ENCODE peak calls at places on chromosomes 1 and 21, in seven cellular contexts. One of them, this sample, is unnamed.

GRCh38 chr1:190179817-190180216 is 297.8 kb downstream of the BRINP3 start:
- DNase-seq in cardiac muscle cell: peak
- DNase-seq in heart left ventricle: no peak
- DNase-seq in T-cell: no peak
- DNase-seq in NCI-H1105 treated with DMSO at 0.1 percent for 48 hours: no peak
- DNase-seq in LHCN-M2: peak
- DNase-seq in WTC11: no peak
- DNase-seq in this sample: no peak

GRCh38 chr1:230682882-230683610 is 30.9 kb downstream of the AGT start:
- DNase-seq in cardiac muscle cell: peak
- DNase-seq in heart left ventricle: no peak
- DNase-seq in T-cell: no peak
- DNase-seq in NCI-H1105 treated with DMSO at 0.1 percent for 48 hours: no peak
- DNase-seq in LHCN-M2: peak
- DNase-seq in WTC11: no peak
- DNase-seq in this sample: no peak

GRCh38 chr1:225769687-225770086 is 7.9 kb upstream of the SRP9 start:
- DNase-seq in cardiac muscle cell: no peak
- DNase-seq in heart left ventricle: no peak
- DNase-seq in T-cell: no peak
- DNase-seq in NCI-H1105 treated with DMSO at 0.1 percent for 48 hours: no peak
- DNase-seq in LHCN-M2: no peak
- DNase-seq in WTC11: no peak
- DNase-seq in this sample: no peak

GRCh38 chr1:72007312-72007711 is 275.0 kb downstream of the NEGR1 start:
- DNase-seq in cardiac muscle cell: no peak
- DNase-seq in heart left ventricle: no peak
- DNase-seq in T-cell: no peak
- DNase-seq in NCI-H1105 treated with DMSO at 0.1 percent for 48 hours: no peak
- DNase-seq in LHCN-M2: no peak
- DNase-seq in WTC11: no peak
- DNase-seq in this sample: no peak

GRCh38 chr1:74673351-74674111 is at the start of gene ERICH3:
- DNase-seq in cardiac muscle cell: peak
- DNase-seq in heart left ventricle: peak
- DNase-seq in T-cell: no peak
- DNase-seq in NCI-H1105 treated with DMSO at 0.1 percent for 48 hours: peak
- DNase-seq in LHCN-M2: no peak
- DNase-seq in WTC11: peak
- DNase-seq in this sample: peak

GRCh38 chr1:112172294-112172882 is 182.9 kb upstream of the KCND3 start:
- DNase-seq in cardiac muscle cell: peak
- DNase-seq in heart left ventricle: no peak
- DNase-seq in T-cell: no peak
- DNase-seq in NCI-H1105 treated with DMSO at 0.1 percent for 48 hours: no peak
- DNase-seq in LHCN-M2: peak
- DNase-seq in WTC11: peak
- DNase-seq in this sample: no peak

GRCh38 chr1:175471039-175471800 is 272.2 kb downstream of the TNR start:
- DNase-seq in cardiac muscle cell: peak
- DNase-seq in heart left ventricle: no peak
- DNase-seq in T-cell: no peak
- DNase-seq in NCI-H1105 treated with DMSO at 0.1 percent for 48 hours: no peak
- DNase-seq in LHCN-M2: no peak
- DNase-seq in WTC11: no peak
- DNase-seq in this sample: no peak

GRCh38 chr1:99682291-99682751 is 36.4 kb downstream of the PALMD start:
- DNase-seq in cardiac muscle cell: peak
- DNase-seq in heart left ventricle: no peak
- DNase-seq in T-cell: no peak
- DNase-seq in NCI-H1105 treated with DMSO at 0.1 percent for 48 hours: no peak
- DNase-seq in LHCN-M2: peak
- DNase-seq in WTC11: no peak
- DNase-seq in this sample: no peak

GRCh38 chr1:42966688-42967609 is 8.3 kb upstream of the SLC2A1 start:
- DNase-seq in cardiac muscle cell: peak
- DNase-seq in heart left ventricle: no peak
- DNase-seq in T-cell: no peak
- DNase-seq in NCI-H1105 treated with DMSO at 0.1 percent for 48 hours: peak
- DNase-seq in LHCN-M2: peak
- DNase-seq in WTC11: peak
- DNase-seq in this sample: no peak

GRCh38 chr1:224300346-224300745 is 29.6 kb downstream of the NVL start:
- DNase-seq in cardiac muscle cell: peak
- DNase-seq in heart left ventricle: no peak
- DNase-seq in T-cell: no peak
- DNase-seq in NCI-H1105 treated with DMSO at 0.1 percent for 48 hours: no peak
- DNase-seq in LHCN-M2: peak
- DNase-seq in WTC11: no peak
- DNase-seq in this sample: no peak

GRCh38 chr1:157961805-157962762 is 31.4 kb upstream of the KIRREL1 start:
- DNase-seq in cardiac muscle cell: peak
- DNase-seq in heart left ventricle: no peak
- DNase-seq in T-cell: no peak
- DNase-seq in NCI-H1105 treated with DMSO at 0.1 percent for 48 hours: no peak
- DNase-seq in LHCN-M2: peak
- DNase-seq in WTC11: no peak
- DNase-seq in this sample: no peak

GRCh38 chr21:45357436-45358260 is 47.3 kb upstream of the COL18A1 start:
- DNase-seq in cardiac muscle cell: peak
- DNase-seq in heart left ventricle: peak
- DNase-seq in T-cell: no peak
- DNase-seq in NCI-H1105 treated with DMSO at 0.1 percent for 48 hours: no peak
- DNase-seq in LHCN-M2: no peak
- DNase-seq in WTC11: no peak
- DNase-seq in this sample: no peak

GRCh38 chr1:24830680-24831272 is 85.5 kb downstream of the CLIC4 start:
- DNase-seq in cardiac muscle cell: peak
- DNase-seq in heart left ventricle: no peak
- DNase-seq in T-cell: no peak
- DNase-seq in NCI-H1105 treated with DMSO at 0.1 percent for 48 hours: peak
- DNase-seq in LHCN-M2: peak
- DNase-seq in WTC11: no peak
- DNase-seq in this sample: no peak

GRCh38 chr1:15951341-15952153 is 24.4 kb downstream of the ZBTB17 start:
- DNase-seq in cardiac muscle cell: no peak
- DNase-seq in heart left ventricle: peak
- DNase-seq in T-cell: no peak
- DNase-seq in NCI-H1105 treated with DMSO at 0.1 percent for 48 hours: no peak
- DNase-seq in LHCN-M2: peak
- DNase-seq in WTC11: no peak
- DNase-seq in this sample: no peak

GRCh38 chr21:44920694-44921604 is at the start of gene ITGB2:
- DNase-seq in cardiac muscle cell: no peak
- DNase-seq in heart left ventricle: peak
- DNase-seq in T-cell: no peak
- DNase-seq in NCI-H1105 treated with DMSO at 0.1 percent for 48 hours: no peak
- DNase-seq in LHCN-M2: no peak
- DNase-seq in WTC11: no peak
- DNase-seq in this sample: no peak

GRCh38 chr1:153995640-153996039 is 5.1 kb downstream of the RPS27 start:
- DNase-seq in cardiac muscle cell: no peak
- DNase-seq in heart left ventricle: no peak
- DNase-seq in T-cell: no peak
- DNase-seq in NCI-H1105 treated with DMSO at 0.1 percent for 48 hours: no peak
- DNase-seq in LHCN-M2: no peak
- DNase-seq in WTC11: no peak
- DNase-seq in this sample: no peak

GRCh38 chr1:207172321-207172720 is 68.3 kb downstream of the C4BPA start:
- DNase-seq in cardiac muscle cell: no peak
- DNase-seq in heart left ventricle: no peak
- DNase-seq in T-cell: no peak
- DNase-seq in NCI-H1105 treated with DMSO at 0.1 percent for 48 hours: no peak
- DNase-seq in LHCN-M2: no peak
- DNase-seq in WTC11: no peak
- DNase-seq in this sample: no peak

This sample was measured in mesothelial cell of epicardium.